ENCODE peak calls at places on chromosomes 3 and 15, in seven cellular contexts. M is KBM-7, W is dorsolateral prefrontal cortex, G is MCF 10A, J is head of caudate nucleus, H is NCI-H1436, N is left ventricle myocardium inferior. Q is an unnamed sample.

GRCh38 chr3:179806177-179806576 is 153.3 kb downstream of the USP13 start:
- DNase-seq in M (no peak), H (no peak), J (no peak), G (peak; percentile 12), N (no peak), W (peak; percentile 32), Q (no peak)

GRCh38 chr15:25712961-25713355 is 150.2 kb downstream of the ATP10A start:
- DNase-seq in M (no peak), J (no peak), W (no peak), H (no peak), N (no peak), G (no peak), Q (no peak)

GRCh38 chr3:61681636-61682035 is 120.3 kb downstream of the PTPRG start:
- DNase-seq in H (no peak), J (no peak), N (no peak), G (no peak), W (no peak), M (no peak), Q (no peak)

GRCh38 chr3:11953350-11953749 is 50.8 kb upstream of the SYN2 start:
- DNase-seq in J (no peak), G (no peak), N (no peak), H (no peak), W (no peak), M (no peak), Q (no peak)

GRCh38 chr3:122786067-122786466 is 7.6 kb downstream of the HSPBAP1 start:
- DNase-seq in G (peak; percentile 20), M (no peak), H (no peak), J (no peak), W (no peak), N (no peak), Q (peak; percentile 35)

GRCh38 chr15:98744506-98744905 is 96.2 kb downstream of the IGF1R start:
- DNase-seq in M (no peak), G (no peak), H (no peak), N (no peak), W (no peak), J (no peak), Q (no peak)

GRCh38 chr3:119510690-119511089 is 12.3 kb downstream of the TIMMDC1 start:
- DNase-seq in H (no peak), J (no peak), M (no peak), G (no peak), N (no peak), W (no peak), Q (no peak)

GRCh38 chr3:155317211-155317610 is 23.7 kb upstream of the STRIT1 start:
- DNase-seq in W (no peak), J (no peak), G (no peak), H (no peak), N (no peak), M (no peak), Q (no peak)

GRCh38 chr3:15258720-15259119 is 52.7 kb downstream of the CAPN7 start:
- DNase-seq in N (no peak), J (no peak), G (no peak), M (no peak), H (no peak), W (no peak), Q (no peak)

GRCh38 chr3:139281512-139282196 is 62.2 kb upstream of the MRPS22 start:
- DNase-seq in J (no peak), H (no peak), W (peak; percentile 46), M (no peak), N (no peak), G (no peak), Q (no peak)